ENCODE peak calls at places on chromosomes 12 and 14, in seven cellular contexts. One of them, this sample, is unnamed.

GRCh38 chr14:64495252-64495651 is 8.4 kb downstream of the ZBTB25 start:
- DNase-seq in activated T-cell treated with anti-CD3 and anti-CD28 coated beads, Interleukin-2, amount 50 U/mL, for 4 hours: no peak
- DNase-seq in adipocyte: no peak
- DNase-seq in GF-D8: no peak
- DNase-seq in suprapubic skin: no peak
- DNase-seq in NCI-H524: no peak
- DNase-seq in CD8-positive, alpha-beta memory T cell: no peak
- DNase-seq in this sample: no peak

GRCh38 chr12:78568326-78569020 is 296.1 kb upstream of the SYT1 start:
- DNase-seq in NCI-H524: no peak
- DNase-seq in suprapubic skin: no peak
- DNase-seq in GF-D8: no peak
- DNase-seq in adipocyte: no peak
- DNase-seq in CD8-positive, alpha-beta memory T cell: no peak
- DNase-seq in activated T-cell treated with anti-CD3 and anti-CD28 coated beads, Interleukin-2, amount 50 U/mL, for 4 hours: no peak
- DNase-seq in this sample: no peak

GRCh38 chr14:76237349-76237990 is 85.7 kb downstream of the GPATCH2L start:
- DNase-seq in CD8-positive, alpha-beta memory T cell: no peak
- DNase-seq in activated T-cell treated with anti-CD3 and anti-CD28 coated beads, Interleukin-2, amount 50 U/mL, for 4 hours: no peak
- DNase-seq in NCI-H524: no peak
- DNase-seq in suprapubic skin: no peak
- DNase-seq in GF-D8: no peak
- DNase-seq in adipocyte: no peak
- DNase-seq in this sample: no peak

GRCh38 chr12:101925352-101925751 is 48.0 kb downstream of the DRAM1 start:
- DNase-seq in CD8-positive, alpha-beta memory T cell: no peak
- DNase-seq in NCI-H524: no peak
- DNase-seq in GF-D8: peak
- DNase-seq in suprapubic skin: peak
- DNase-seq in activated T-cell treated with anti-CD3 and anti-CD28 coated beads, Interleukin-2, amount 50 U/mL, for 4 hours: no peak
- DNase-seq in adipocyte: peak
- DNase-seq in this sample: no peak

GRCh38 chr14:93115920-93116675 is at the start of gene ITPK1:
- DNase-seq in NCI-H524: peak
- DNase-seq in activated T-cell treated with anti-CD3 and anti-CD28 coated beads, Interleukin-2, amount 50 U/mL, for 4 hours: peak
- DNase-seq in adipocyte: peak
- DNase-seq in GF-D8: no peak
- DNase-seq in CD8-positive, alpha-beta memory T cell: peak
- DNase-seq in suprapubic skin: no peak
- DNase-seq in this sample: peak

GRCh38 chr12:44385964-44386363 is 490.2 kb downstream of the NELL2 start:
- DNase-seq in NCI-H524: peak
- DNase-seq in CD8-positive, alpha-beta memory T cell: no peak
- DNase-seq in suprapubic skin: no peak
- DNase-seq in GF-D8: no peak
- DNase-seq in activated T-cell treated with anti-CD3 and anti-CD28 coated beads, Interleukin-2, amount 50 U/mL, for 4 hours: no peak
- DNase-seq in adipocyte: peak
- DNase-seq in this sample: no peak

GRCh38 chr14:37019488-37019887 is 152.9 kb downstream of the SLC25A21 start:
- DNase-seq in CD8-positive, alpha-beta memory T cell: no peak
- DNase-seq in NCI-H524: no peak
- DNase-seq in suprapubic skin: no peak
- DNase-seq in activated T-cell treated with anti-CD3 and anti-CD28 coated beads, Interleukin-2, amount 50 U/mL, for 4 hours: no peak
- DNase-seq in adipocyte: no peak
- DNase-seq in GF-D8: peak
- DNase-seq in this sample: no peak

GRCh38 chr14:93231129-93231979 is 24.3 kb downstream of the UBR7 start:
- DNase-seq in NCI-H524: no peak
- DNase-seq in CD8-positive, alpha-beta memory T cell: no peak
- DNase-seq in activated T-cell treated with anti-CD3 and anti-CD28 coated beads, Interleukin-2, amount 50 U/mL, for 4 hours: no peak
- DNase-seq in GF-D8: no peak
- DNase-seq in adipocyte: peak
- DNase-seq in suprapubic skin: no peak
- DNase-seq in this sample: no peak

GRCh38 chr14:61749867-61750266 is 12.4 kb upstream of the SNAPC1 start:
- DNase-seq in CD8-positive, alpha-beta memory T cell: no peak
- DNase-seq in activated T-cell treated with anti-CD3 and anti-CD28 coated beads, Interleukin-2, amount 50 U/mL, for 4 hours: no peak
- DNase-seq in suprapubic skin: no peak
- DNase-seq in NCI-H524: peak
- DNase-seq in adipocyte: no peak
- DNase-seq in GF-D8: no peak
- DNase-seq in this sample: no peak

This sample was measured in CD4-positive, CD25-positive, alpha-beta regulatory T cell.